ENCODE peak calls at places on chromosomes 4 and X, in eight cellular contexts. One of them, this sample, is unnamed.

GRCh38 chr4:108540536-108540935 is 79.8 kb upstream of the RPL34 start:
- DNase-seq in A549: no peak
- DNase-seq in fibroblast of pulmonary artery: no peak
- DNase-seq in stomach: no peak
- DNase-seq in pancreas: no peak
- DNase-seq in right lobe of liver: no peak
- DNase-seq in kidney: no peak
- DNase-seq in cardiac fibroblast: no peak
- DNase-seq in this sample: peak; percentile 2

GRCh38 chr4:182174979-182175378 is 68.2 kb upstream of the TENM3 start:
- DNase-seq in stomach: no peak
- DNase-seq in kidney: no peak
- DNase-seq in cardiac fibroblast: no peak
- DNase-seq in A549: no peak
- DNase-seq in pancreas: no peak
- DNase-seq in right lobe of liver: no peak
- DNase-seq in fibroblast of pulmonary artery: no peak
- DNase-seq in this sample: no peak

GRCh38 chr4:33996075-33996718 is 2248.1 kb downstream of the ARAP2 start:
- DNase-seq in fibroblast of pulmonary artery: no peak
- DNase-seq in kidney: no peak
- DNase-seq in right lobe of liver: no peak
- DNase-seq in pancreas: no peak
- DNase-seq in stomach: no peak
- DNase-seq in cardiac fibroblast: no peak
- DNase-seq in A549: no peak
- DNase-seq in this sample: no peak

GRCh38 chr4:72326692-72327632 is 242.1 kb downstream of the ADAMTS3 start:
- DNase-seq in fibroblast of pulmonary artery: peak; percentile 66
- DNase-seq in cardiac fibroblast: peak; percentile 68
- DNase-seq in stomach: no peak
- DNase-seq in pancreas: no peak
- DNase-seq in kidney: no peak
- DNase-seq in right lobe of liver: no peak
- DNase-seq in A549: peak; percentile 32
- DNase-seq in this sample: peak; percentile 36

GRCh38 chr4:136939781-136940180 is 592.5 kb downstream of the PCDH18 start:
- DNase-seq in cardiac fibroblast: no peak
- DNase-seq in stomach: no peak
- DNase-seq in fibroblast of pulmonary artery: no peak
- DNase-seq in A549: no peak
- DNase-seq in kidney: no peak
- DNase-seq in pancreas: no peak
- DNase-seq in right lobe of liver: no peak
- DNase-seq in this sample: peak; percentile 4

GRCh38 chr4:143025111-143025704 is 159.5 kb upstream of the USP38 start:
- DNase-seq in pancreas: no peak
- DNase-seq in stomach: no peak
- DNase-seq in kidney: no peak
- DNase-seq in fibroblast of pulmonary artery: peak; percentile 17
- DNase-seq in A549: peak; percentile 41
- DNase-seq in cardiac fibroblast: peak; percentile 31
- DNase-seq in right lobe of liver: no peak
- DNase-seq in this sample: peak; percentile 44

GRCh38 chrX:906586-906985 is 276.0 kb downstream of the SHOX start:
- DNase-seq in fibroblast of pulmonary artery: no peak
- DNase-seq in pancreas: no peak
- DNase-seq in stomach: no peak
- DNase-seq in A549: no peak
- DNase-seq in right lobe of liver: no peak
- DNase-seq in cardiac fibroblast: no peak
- DNase-seq in kidney: no peak
- DNase-seq in this sample: no peak

GRCh38 chrX:140524556-140524955 is 19.7 kb upstream of the SOX3 start:
- DNase-seq in stomach: no peak
- DNase-seq in kidney: no peak
- DNase-seq in A549: no peak
- DNase-seq in fibroblast of pulmonary artery: peak; percentile 13
- DNase-seq in pancreas: no peak
- DNase-seq in right lobe of liver: no peak
- DNase-seq in cardiac fibroblast: peak; percentile 0
- DNase-seq in this sample: no peak

GRCh38 chrX:54529559-54530357 is at the start of gene GNL3L:
- DNase-seq in A549: peak; percentile 92
- DNase-seq in cardiac fibroblast: peak; percentile 93
- DNase-seq in kidney: peak; percentile 96
- DNase-seq in right lobe of liver: peak; percentile 93
- DNase-seq in stomach: peak; percentile 87
- DNase-seq in fibroblast of pulmonary artery: peak; percentile 85
- DNase-seq in pancreas: peak; percentile 94
- DNase-seq in this sample: peak; percentile 88

GRCh38 chr4:158810487-158811215 is 41.8 kb downstream of the FNIP2 start:
- DNase-seq in cardiac fibroblast: peak; percentile 95
- DNase-seq in right lobe of liver: no peak
- DNase-seq in A549: peak; percentile 36
- DNase-seq in fibroblast of pulmonary artery: peak; percentile 96
- DNase-seq in pancreas: no peak
- DNase-seq in kidney: peak; percentile 80
- DNase-seq in stomach: peak; percentile 58
- DNase-seq in this sample: peak; percentile 96

GRCh38 chr4:51999250-51999649 is 20.9 kb downstream of the LRRC66 start:
- DNase-seq in pancreas: no peak
- DNase-seq in A549: no peak
- DNase-seq in kidney: no peak
- DNase-seq in right lobe of liver: no peak
- DNase-seq in cardiac fibroblast: no peak
- DNase-seq in fibroblast of pulmonary artery: no peak
- DNase-seq in stomach: no peak
- DNase-seq in this sample: no peak

GRCh38 chr4:55297346-55297745 is 48.7 kb upstream of the SRD5A3 start:
- DNase-seq in stomach: peak; percentile 58
- DNase-seq in right lobe of liver: no peak
- DNase-seq in kidney: no peak
- DNase-seq in pancreas: no peak
- DNase-seq in A549: peak; percentile 34
- DNase-seq in fibroblast of pulmonary artery: no peak
- DNase-seq in cardiac fibroblast: no peak
- DNase-seq in this sample: no peak

GRCh38 chr4:105622269-105622668 is 69.8 kb downstream of the ARHGEF38 start:
- DNase-seq in right lobe of liver: no peak
- DNase-seq in stomach: no peak
- DNase-seq in pancreas: no peak
- DNase-seq in kidney: no peak
- DNase-seq in fibroblast of pulmonary artery: peak; percentile 71
- DNase-seq in A549: peak; percentile 6
- DNase-seq in cardiac fibroblast: peak; percentile 87
- DNase-seq in this sample: peak; percentile 81

GRCh38 chrX:13487731-13488505 is 81.5 kb upstream of the EGFL6 start:
- DNase-seq in kidney: no peak
- DNase-seq in stomach: peak; percentile 49
- DNase-seq in cardiac fibroblast: peak; percentile 94
- DNase-seq in pancreas: no peak
- DNase-seq in right lobe of liver: no peak
- DNase-seq in A549: peak; percentile 82
- DNase-seq in fibroblast of pulmonary artery: peak; percentile 91
- DNase-seq in this sample: peak; percentile 97

GRCh38 chrX:21723097-21723496 is 34.8 kb downstream of the SMPX start:
- DNase-seq in fibroblast of pulmonary artery: no peak
- DNase-seq in stomach: no peak
- DNase-seq in pancreas: no peak
- DNase-seq in A549: no peak
- DNase-seq in cardiac fibroblast: no peak
- DNase-seq in kidney: no peak
- DNase-seq in right lobe of liver: no peak
- DNase-seq in this sample: no peak

GRCh38 chr4:137471461-137471860 is 60.8 kb downstream of the PCDH18 start:
- DNase-seq in right lobe of liver: no peak
- DNase-seq in stomach: no peak
- DNase-seq in pancreas: no peak
- DNase-seq in A549: no peak
- DNase-seq in fibroblast of pulmonary artery: no peak
- DNase-seq in kidney: no peak
- DNase-seq in cardiac fibroblast: no peak
- DNase-seq in this sample: no peak

GRCh38 chr4:7621252-7621651 is 186.5 kb upstream of the PSAPL1 start:
- DNase-seq in pancreas: no peak
- DNase-seq in stomach: no peak
- DNase-seq in kidney: no peak
- DNase-seq in fibroblast of pulmonary artery: no peak
- DNase-seq in A549: no peak
- DNase-seq in cardiac fibroblast: no peak
- DNase-seq in right lobe of liver: no peak
- DNase-seq in this sample: no peak

GRCh38 chrX:32170481-32170880 is 1040.9 kb downstream of the DMD start:
- DNase-seq in kidney: no peak
- DNase-seq in A549: no peak
- DNase-seq in fibroblast of pulmonary artery: no peak
- DNase-seq in pancreas: no peak
- DNase-seq in stomach: no peak
- DNase-seq in right lobe of liver: no peak
- DNase-seq in cardiac fibroblast: no peak
- DNase-seq in this sample: no peak

GRCh38 chrX:37640142-37640541 is 45.4 kb upstream of the XK start:
- DNase-seq in stomach: no peak
- DNase-seq in A549: no peak
- DNase-seq in kidney: no peak
- DNase-seq in pancreas: no peak
- DNase-seq in right lobe of liver: no peak
- DNase-seq in fibroblast of pulmonary artery: no peak
- DNase-seq in cardiac fibroblast: no peak
- DNase-seq in this sample: no peak

DNA sequence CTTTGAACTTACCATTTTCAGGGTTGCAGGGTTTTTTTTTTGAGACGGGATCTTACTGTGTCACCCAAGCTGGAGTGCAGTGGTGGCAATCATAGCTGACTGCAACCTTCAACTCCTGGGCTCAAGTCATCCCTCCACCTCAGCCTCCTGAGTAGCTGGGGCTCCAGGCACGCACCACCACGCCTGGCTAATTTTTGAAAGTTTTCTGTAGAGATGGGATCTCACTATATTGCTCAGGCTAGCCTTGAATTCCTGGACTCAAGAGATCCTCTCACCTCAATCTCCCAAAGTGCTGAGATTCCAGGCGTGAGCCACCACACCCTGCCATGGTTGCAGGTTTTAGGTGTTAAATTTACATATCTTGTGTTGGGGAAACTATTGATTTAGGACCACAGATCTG is 64.5 kb downstream of the STOX2 start:
- DNase-seq in fibroblast of pulmonary artery: no peak
- DNase-seq in pancreas: no peak
- DNase-seq in A549: no peak
- DNase-seq in kidney: no peak
- DNase-seq in right lobe of liver: no peak
- DNase-seq in stomach: no peak
- DNase-seq in cardiac fibroblast: no peak
- DNase-seq in this sample: no peak
- TF ChIP-seq CTCF in fibroblast of pulmonary artery: no peak
- TF ChIP-seq CTCF in pancreas: no peak
- TF ChIP-seq CTCF in A549: no peak
- TF ChIP-seq CTCF in kidney: no peak
- TF ChIP-seq CTCF in right lobe of liver: no peak
- TF ChIP-seq CTCF in stomach: no peak
- TF ChIP-seq CTCF in cardiac fibroblast: no peak
- TF ChIP-seq CTCF in this sample: no peak

GRCh38 chr4:2867758-2868491 is 24.3 kb downstream of the ADD1 start:
- DNase-seq in fibroblast of pulmonary artery: peak; percentile 48
- DNase-seq in right lobe of liver: no peak
- DNase-seq in A549: no peak
- DNase-seq in cardiac fibroblast: peak; percentile 61
- DNase-seq in stomach: no peak
- DNase-seq in kidney: no peak
- DNase-seq in pancreas: no peak
- DNase-seq in this sample: peak; percentile 87
- H3K4me3 ChIP-seq in fibroblast of pulmonary artery: peak overlapping the region; percentile 45
- H3K4me3 ChIP-seq in right lobe of liver: no peak overlapping the region
- H3K4me3 ChIP-seq in A549: no peak overlapping the region
- H3K4me3 ChIP-seq in cardiac fibroblast: peak overlapping the region; percentile 16
- H3K4me3 ChIP-seq in stomach: peak overlapping the region; percentile 27
- H3K4me3 ChIP-seq in kidney: peak overlapping the region; percentile 71
- H3K4me3 ChIP-seq in pancreas: no peak overlapping the region
- H3K4me3 ChIP-seq in this sample: peak overlapping the region; percentile 57

DNA sequence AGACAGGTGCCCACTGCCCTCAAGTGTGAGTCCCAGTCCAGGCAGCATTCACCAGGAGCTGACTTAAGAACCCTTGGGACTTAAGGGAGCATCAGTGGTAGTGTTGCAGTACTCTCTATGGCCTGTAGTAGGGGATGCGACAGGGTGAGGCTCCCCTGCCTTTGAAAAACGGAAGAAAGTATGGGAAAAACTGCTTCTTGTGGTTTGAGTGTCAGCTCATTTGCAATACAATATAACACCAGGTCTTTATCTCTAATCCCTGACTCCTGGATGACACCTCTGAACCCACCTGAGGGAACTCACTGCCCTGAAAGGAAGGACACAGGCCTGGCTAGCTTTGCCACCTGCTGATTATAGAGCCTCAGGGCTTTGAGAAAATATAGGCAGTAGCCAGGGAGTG is 176.0 kb downstream of the SMARCA1 start:
- DNase-seq in pancreas: no peak
- DNase-seq in stomach: no peak
- DNase-seq in kidney: no peak
- DNase-seq in A549: peak; percentile 17
- DNase-seq in fibroblast of pulmonary artery: no peak
- DNase-seq in right lobe of liver: no peak
- DNase-seq in cardiac fibroblast: no peak
- DNase-seq in this sample: no peak
- TF ChIP-seq CTCF in pancreas: no peak
- TF ChIP-seq CTCF in stomach: no peak
- TF ChIP-seq CTCF in kidney: no peak
- TF ChIP-seq CTCF in A549: no peak
- TF ChIP-seq CTCF in fibroblast of pulmonary artery: no peak
- TF ChIP-seq CTCF in right lobe of liver: no peak
- TF ChIP-seq CTCF in cardiac fibroblast: no peak
- TF ChIP-seq CTCF in this sample: no peak

GRCh38 chrX:101552714-101553113 is 2.4 kb downstream of the ARMCX1 start:
- DNase-seq in cardiac fibroblast: no peak
- DNase-seq in pancreas: no peak
- DNase-seq in right lobe of liver: no peak
- DNase-seq in kidney: no peak
- DNase-seq in A549: no peak
- DNase-seq in fibroblast of pulmonary artery: no peak
- DNase-seq in stomach: no peak
- DNase-seq in this sample: no peak

GRCh38 chrX:101550825-101551767 is 749 bp downstream of the ARMCX1 start:
- DNase-seq in A549: no peak
- DNase-seq in kidney: peak; percentile 79
- DNase-seq in cardiac fibroblast: peak; percentile 60
- DNase-seq in stomach: no peak
- DNase-seq in right lobe of liver: no peak
- DNase-seq in pancreas: peak; percentile 60
- DNase-seq in fibroblast of pulmonary artery: peak; percentile 42
- DNase-seq in this sample: peak; percentile 59

DNA sequence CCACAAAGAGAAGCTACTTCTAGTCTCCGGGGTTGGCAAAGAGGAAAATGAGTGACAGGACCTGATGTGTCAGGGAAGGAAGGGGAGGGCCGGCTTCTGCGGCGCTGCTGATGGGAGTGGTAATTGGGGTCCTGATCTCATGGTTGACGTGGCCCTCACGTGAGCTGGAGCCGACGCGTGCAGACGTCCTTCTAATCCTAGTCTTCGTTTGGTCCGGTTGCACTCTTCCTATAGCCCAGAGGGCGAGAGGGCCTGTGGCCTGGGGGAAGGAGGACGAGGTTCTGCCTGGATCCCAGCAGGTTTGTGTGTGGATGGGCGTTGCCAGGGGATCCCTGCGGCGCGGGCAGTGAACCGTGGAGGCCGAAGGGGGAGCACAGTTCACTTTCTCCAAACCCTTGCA is at the start of gene ARMCX1:
- DNase-seq in A549: peak; percentile 11
- DNase-seq in right lobe of liver: no peak
- DNase-seq in stomach: peak; percentile 49
- DNase-seq in pancreas: peak; percentile 73
- DNase-seq in fibroblast of pulmonary artery: peak; percentile 85
- DNase-seq in kidney: peak; percentile 79
- DNase-seq in cardiac fibroblast: peak; percentile 88
- DNase-seq in this sample: peak; percentile 85
- H3K4me3 ChIP-seq in A549: peak within 1 kb of the TSS; percentile 31
- H3K4me3 ChIP-seq in right lobe of liver: peak within 1 kb of the TSS; percentile 31
- H3K4me3 ChIP-seq in stomach: peak within 1 kb of the TSS; percentile 52
- H3K4me3 ChIP-seq in pancreas: peak within 1 kb of the TSS; percentile 9
- H3K4me3 ChIP-seq in fibroblast of pulmonary artery: peak within 1 kb of the TSS; percentile 76
- H3K4me3 ChIP-seq in kidney: peak within 1 kb of the TSS; percentile 77
- H3K4me3 ChIP-seq in cardiac fibroblast: peak within 1 kb of the TSS; percentile 65
- H3K4me3 ChIP-seq in this sample: peak within 1 kb of the TSS; percentile 74

This sample was measured in fibroblast of villous mesenchyme.